ENCODE peak calls at places on chromosomes 2 and 18, in six cellular contexts. One of them, this sample, is unnamed.
A peak's percentile ranks its signal among the peaks of the same experiment; 100 is the strongest.

GRCh38 chr2:178756843-178757242 is 50.4 kb downstream of the TTN start:
- DNase-seq in endothelial cell of umbilical vein: no peak
- DNase-seq in K562: no peak
- DNase-seq in A549: no peak
- DNase-seq in HepG2: no peak
- DNase-seq in GM12878: no peak
- DNase-seq in this sample: no peak

GRCh38 chr2:102073168-102073724 is 69.3 kb upstream of the IL1R1 start:
- DNase-seq in endothelial cell of umbilical vein: no peak
- DNase-seq in K562: no peak
- DNase-seq in A549: no peak
- DNase-seq in HepG2: no peak
- DNase-seq in GM12878: no peak
- DNase-seq in this sample: no peak

GRCh38 chr18:13216092-13216582 is 2.4 kb upstream of the LDLRAD4 start:
- DNase-seq in endothelial cell of umbilical vein: peak; percentile 81
- DNase-seq in K562: no peak
- DNase-seq in A549: peak; percentile 56
- DNase-seq in HepG2: peak; percentile 66
- DNase-seq in GM12878: peak; percentile 4
- DNase-seq in this sample: peak; percentile 85

GRCh38 chr2:61354486-61355197 is 116.2 kb downstream of the USP34 start:
- DNase-seq in endothelial cell of umbilical vein: no peak
- DNase-seq in K562: no peak
- DNase-seq in A549: no peak
- DNase-seq in HepG2: no peak
- DNase-seq in GM12878: no peak
- DNase-seq in this sample: no peak

GRCh38 chr2:14220101-14220500 is 412.4 kb upstream of the LRATD1 start:
- DNase-seq in endothelial cell of umbilical vein: no peak
- DNase-seq in K562: no peak
- DNase-seq in A549: no peak
- DNase-seq in HepG2: no peak
- DNase-seq in GM12878: no peak
- DNase-seq in this sample: no peak

GRCh38 chr2:50538137-50538536 is 493.8 kb downstream of the NRXN1 start:
- DNase-seq in endothelial cell of umbilical vein: no peak
- DNase-seq in K562: no peak
- DNase-seq in A549: no peak
- DNase-seq in HepG2: no peak
- DNase-seq in GM12878: no peak
- DNase-seq in this sample: no peak

GRCh38 chr2:30666307-30666874 is 140.9 kb downstream of the CAPN13 start:
- DNase-seq in endothelial cell of umbilical vein: peak; percentile 57
- DNase-seq in K562: no peak
- DNase-seq in A549: peak; percentile 52
- DNase-seq in HepG2: peak; percentile 70
- DNase-seq in GM12878: peak; percentile 32
- DNase-seq in this sample: peak; percentile 59

GRCh38 chr18:70848329-70848728 is 559.5 kb downstream of the SOCS6 start:
- DNase-seq in endothelial cell of umbilical vein: no peak
- DNase-seq in K562: no peak
- DNase-seq in A549: no peak
- DNase-seq in HepG2: no peak
- DNase-seq in GM12878: no peak
- DNase-seq in this sample: no peak

GRCh38 chr2:49988301-49988700 is 834.0 kb upstream of the FSHR start:
- DNase-seq in endothelial cell of umbilical vein: no peak
- DNase-seq in K562: no peak
- DNase-seq in A549: no peak
- DNase-seq in HepG2: no peak
- DNase-seq in GM12878: no peak
- DNase-seq in this sample: no peak

GRCh38 chr2:207334631-207335371 is 169.1 kb upstream of the KLF7 start:
- DNase-seq in endothelial cell of umbilical vein: peak; percentile 99
- DNase-seq in K562: no peak
- DNase-seq in A549: peak; percentile 72
- DNase-seq in HepG2: no peak
- DNase-seq in GM12878: no peak
- DNase-seq in this sample: no peak

GRCh38 chr2:86142737-86143257 is 36.8 kb downstream of the PTCD3 start:
- DNase-seq in endothelial cell of umbilical vein: no peak
- DNase-seq in K562: no peak
- DNase-seq in A549: no peak
- DNase-seq in HepG2: no peak
- DNase-seq in GM12878: no peak
- DNase-seq in this sample: no peak

GRCh38 chr2:64192080-64192479 is 47.9 kb upstream of the PELI1 start:
- DNase-seq in endothelial cell of umbilical vein: no peak
- DNase-seq in K562: no peak
- DNase-seq in A549: no peak
- DNase-seq in HepG2: no peak
- DNase-seq in GM12878: no peak
- DNase-seq in this sample: peak; percentile 71

GRCh38 chr18:35620765-35621164 is 39.2 kb downstream of the GALNT1 start:
- DNase-seq in endothelial cell of umbilical vein: peak; percentile 90
- DNase-seq in K562: no peak
- DNase-seq in A549: no peak
- DNase-seq in HepG2: no peak
- DNase-seq in GM12878: no peak
- DNase-seq in this sample: no peak

GRCh38 chr2:205321240-205321639 is 361.1 kb upstream of the NRP2 start:
- DNase-seq in endothelial cell of umbilical vein: no peak
- DNase-seq in K562: no peak
- DNase-seq in A549: no peak
- DNase-seq in HepG2: no peak
- DNase-seq in GM12878: no peak
- DNase-seq in this sample: no peak

GRCh38 chr2:72512376-72512775 is 313.5 kb downstream of the EXOC6B start:
- DNase-seq in endothelial cell of umbilical vein: no peak
- DNase-seq in K562: no peak
- DNase-seq in A549: no peak
- DNase-seq in HepG2: no peak
- DNase-seq in GM12878: no peak
- DNase-seq in this sample: no peak

GRCh38 chr2:95063401-95063958 is 38.0 kb downstream of the MAL start:
- DNase-seq in endothelial cell of umbilical vein: no peak
- DNase-seq in K562: no peak
- DNase-seq in A549: no peak
- DNase-seq in HepG2: no peak
- DNase-seq in GM12878: no peak
- DNase-seq in this sample: no peak

GRCh38 chr2:237281900-237282306 is 132.1 kb downstream of the COL6A3 start:
- DNase-seq in endothelial cell of umbilical vein: no peak
- DNase-seq in K562: no peak
- DNase-seq in A549: no peak
- DNase-seq in HepG2: no peak
- DNase-seq in GM12878: no peak
- DNase-seq in this sample: peak; percentile 78

GRCh38 chr2:33437297-33437696 is 39.2 kb upstream of the RASGRP3 start:
- DNase-seq in endothelial cell of umbilical vein: peak; percentile 28
- DNase-seq in K562: no peak
- DNase-seq in A549: no peak
- DNase-seq in HepG2: no peak
- DNase-seq in GM12878: no peak
- DNase-seq in this sample: no peak

GRCh38 chr2:161999331-161999730 is 74.7 kb downstream of the DPP4 start:
- DNase-seq in endothelial cell of umbilical vein: peak; percentile 26
- DNase-seq in K562: no peak
- DNase-seq in A549: no peak
- DNase-seq in HepG2: no peak
- DNase-seq in GM12878: no peak
- DNase-seq in this sample: no peak

GRCh38 chr2:179860255-179861026 is 971 bp downstream of the ZNF385B start:
- DNase-seq in endothelial cell of umbilical vein: no peak
- DNase-seq in K562: no peak
- DNase-seq in A549: no peak
- DNase-seq in HepG2: no peak
- DNase-seq in GM12878: no peak
- DNase-seq in this sample: no peak

GRCh38 chr2:69601179-69601612 is 42.3 kb downstream of the AAK1 start:
- DNase-seq in endothelial cell of umbilical vein: peak; percentile 66
- DNase-seq in K562: peak; percentile 82
- DNase-seq in A549: peak; percentile 63
- DNase-seq in HepG2: peak; percentile 49
- DNase-seq in GM12878: no peak
- DNase-seq in this sample: peak; percentile 31

GRCh38 chr18:8413751-8414150 is 195.5 kb upstream of the RAB12 start:
- DNase-seq in endothelial cell of umbilical vein: no peak
- DNase-seq in K562: no peak
- DNase-seq in A549: no peak
- DNase-seq in HepG2: no peak
- DNase-seq in GM12878: no peak
- DNase-seq in this sample: no peak

GRCh38 chr2:231570903-231571302 is 21.8 kb upstream of the TEX44 start:
- DNase-seq in endothelial cell of umbilical vein: no peak
- DNase-seq in K562: no peak
- DNase-seq in A549: no peak
- DNase-seq in HepG2: no peak
- DNase-seq in GM12878: no peak
- DNase-seq in this sample: no peak

GRCh38 chr2:205133544-205133943 is 548.8 kb upstream of the NRP2 start:
- DNase-seq in endothelial cell of umbilical vein: no peak
- DNase-seq in K562: no peak
- DNase-seq in A549: no peak
- DNase-seq in HepG2: no peak
- DNase-seq in GM12878: no peak
- DNase-seq in this sample: no peak

GRCh38 chr2:227370791-227371312 is 8.3 kb downstream of the TM4SF20 start:
- DNase-seq in endothelial cell of umbilical vein: no peak
- DNase-seq in K562: no peak
- DNase-seq in A549: no peak
- DNase-seq in HepG2: peak; percentile 33
- DNase-seq in GM12878: no peak
- DNase-seq in this sample: peak; percentile 82

GRCh38 chr2:13819896-13820295 is 812.6 kb upstream of the LRATD1 start:
- DNase-seq in endothelial cell of umbilical vein: no peak
- DNase-seq in K562: no peak
- DNase-seq in A549: no peak
- DNase-seq in HepG2: no peak
- DNase-seq in GM12878: no peak
- DNase-seq in this sample: no peak

GRCh38 chr2:9552491-9553178 is 3.0 kb downstream of the ADAM17 start:
- DNase-seq in endothelial cell of umbilical vein: peak; percentile 78
- DNase-seq in K562: peak; percentile 44
- DNase-seq in A549: peak; percentile 66
- DNase-seq in HepG2: no peak
- DNase-seq in GM12878: no peak
- DNase-seq in this sample: peak; percentile 88

GRCh38 chr2:27622921-27623384 is 5.9 kb downstream of the CCDC121 start:
- DNase-seq in endothelial cell of umbilical vein: peak; percentile 5
- DNase-seq in K562: no peak
- DNase-seq in A549: no peak
- DNase-seq in HepG2: no peak
- DNase-seq in GM12878: no peak
- DNase-seq in this sample: no peak

GRCh38 chr2:12131975-12132374 is 385.5 kb downstream of the LPIN1 start:
- DNase-seq in endothelial cell of umbilical vein: no peak
- DNase-seq in K562: no peak
- DNase-seq in A549: no peak
- DNase-seq in HepG2: no peak
- DNase-seq in GM12878: no peak
- DNase-seq in this sample: no peak
- TF ChIP-seq MYC in endothelial cell of umbilical vein: no peak
- TF ChIP-seq MYC in K562: no peak
- TF ChIP-seq MYC in A549: no peak
- TF ChIP-seq MYC in HepG2: no peak
- TF ChIP-seq MYC in GM12878: no peak
- TF ChIP-seq MYC in this sample: no peak

DNA sequence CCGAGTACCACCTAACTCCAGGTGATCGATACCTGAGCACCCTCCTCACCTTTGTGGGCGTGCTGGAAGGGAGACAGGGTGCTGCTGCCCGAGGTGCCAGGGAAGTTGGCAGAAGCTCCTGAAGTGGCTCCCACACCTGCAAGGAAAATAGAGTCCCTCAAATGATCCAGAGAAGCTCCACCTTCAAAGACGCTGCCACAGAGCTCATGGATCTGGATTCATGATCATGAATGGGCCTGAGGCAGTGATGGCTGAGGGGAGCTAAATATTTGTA is 76.5 kb downstream of the EDAR start:
- DNase-seq in endothelial cell of umbilical vein: no peak
- DNase-seq in K562: no peak
- DNase-seq in A549: no peak
- DNase-seq in HepG2: no peak
- DNase-seq in GM12878: no peak
- DNase-seq in this sample: no peak
- H3K4me3 ChIP-seq in endothelial cell of umbilical vein: no peak overlapping the region
- H3K4me3 ChIP-seq in K562: no peak overlapping the region
- H3K4me3 ChIP-seq in A549: no peak overlapping the region
- H3K4me3 ChIP-seq in HepG2: no peak overlapping the region
- H3K4me3 ChIP-seq in GM12878: no peak overlapping the region
- H3K4me3 ChIP-seq in this sample: no peak overlapping the region

DNA sequence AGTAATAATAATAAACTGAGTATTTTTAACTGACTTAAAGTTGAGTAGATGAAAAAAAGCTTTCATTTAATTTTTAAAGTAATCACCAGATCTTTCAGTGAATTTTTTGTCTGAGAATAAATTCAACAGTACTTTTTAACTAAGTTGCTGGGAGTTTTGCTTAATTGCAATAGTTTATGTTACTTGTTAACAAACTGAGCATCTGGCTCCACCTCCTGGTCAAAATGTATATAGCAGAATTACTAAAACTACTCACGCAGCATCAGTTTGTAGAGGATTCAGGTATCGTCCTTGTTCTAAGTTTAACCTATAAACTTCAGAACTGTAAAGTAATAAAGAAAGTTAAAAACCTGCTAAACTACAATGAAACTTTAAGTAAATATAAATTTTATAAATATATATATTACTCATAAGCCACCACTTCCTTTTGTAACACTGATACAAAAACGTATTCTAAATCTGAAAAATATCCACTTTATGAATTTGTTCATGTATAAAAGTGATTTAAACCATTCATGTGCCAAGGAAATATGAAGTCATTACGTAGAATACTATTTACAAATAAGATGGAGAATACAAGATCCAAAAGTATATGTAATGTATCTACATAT is 21.3 kb downstream of the NOL10 start:
- DNase-seq in endothelial cell of umbilical vein: peak; percentile 82
- DNase-seq in K562: peak; percentile 28
- DNase-seq in A549: peak; percentile 15
- DNase-seq in HepG2: peak; percentile 58
- DNase-seq in GM12878: peak; percentile 27
- DNase-seq in this sample: peak; percentile 82
- TF ChIP-seq MYC in endothelial cell of umbilical vein: no peak
- TF ChIP-seq MYC in K562: no peak
- TF ChIP-seq MYC in A549: no peak
- TF ChIP-seq MYC in HepG2: no peak
- TF ChIP-seq MYC in GM12878: no peak
- TF ChIP-seq MYC in this sample: no peak

GRCh38 chr18:45874501-45875184 is 49.2 kb downstream of the SIGLEC15 start:
- DNase-seq in endothelial cell of umbilical vein: no peak
- DNase-seq in K562: no peak
- DNase-seq in A549: no peak
- DNase-seq in HepG2: no peak
- DNase-seq in GM12878: peak; percentile 92
- DNase-seq in this sample: peak; percentile 8
- H3K4me3 ChIP-seq in endothelial cell of umbilical vein: no peak overlapping the region
- H3K4me3 ChIP-seq in K562: no peak overlapping the region
- H3K4me3 ChIP-seq in A549: no peak overlapping the region
- H3K4me3 ChIP-seq in HepG2: no peak overlapping the region
- H3K4me3 ChIP-seq in GM12878: no peak overlapping the region
- H3K4me3 ChIP-seq in this sample: no peak overlapping the region

This sample was measured in NB4.